ENCODE peak calls at places on chromosomes 11 and 22, in six cellular contexts. N, L, B, G, P and Z are unnamed samples.

GRCh38 chr11:134949716-134950115 is 537.7 kb upstream of the B3GAT1 start:
- DNase-seq in G (no peak), B (no peak), L (no peak), P (no peak), N (no peak), Z (no peak)

GRCh38 chr22:43342347-43343261 is 568 bp downstream of the SCUBE1 start:
- DNase-seq in P (no peak), L (no peak), G (no peak), N (no peak), B (no peak), Z (no peak)

GRCh38 chr11:85809881-85810280 is 1.1 kb downstream of the SYTL2 start:
- DNase-seq in G (no peak), L (peak; percentile 32), N (no peak), P (no peak), B (no peak), Z (no peak)

GRCh38 chr11:21814169-21814568 is 378.7 kb upstream of the ANO5 start:
- DNase-seq in N (no peak), B (no peak), G (no peak), L (peak; percentile 46), P (peak; percentile 18), Z (no peak)

GRCh38 chr11:70085815-70086769 is 8.0 kb downstream of the ANO1 start:
- DNase-seq in P (no peak), N (no peak), L (no peak), G (no peak), B (no peak), Z (no peak)

GRCh38 chr11:9568854-9569587 is 4.4 kb upstream of the WEE1 start:
- DNase-seq in G (peak; percentile 61), P (peak; percentile 96), B (peak; percentile 91), N (no peak), L (peak; percentile 90), Z (peak; percentile 77)

GRCh38 chr11:45881708-45882368 is 3.6 kb upstream of the MAPK8IP1 start:
- DNase-seq in N (no peak), P (no peak), L (no peak), B (no peak), G (no peak), Z (no peak)

GRCh38 chr22:29817724-29818123 is 20.4 kb downstream of the ASCC2 start:
- DNase-seq in P (no peak), N (no peak), G (no peak), B (peak; percentile 3), L (no peak), Z (no peak)

GRCh38 chr22:37020192-37020479 is 594 bp downstream of the MPST start:
- DNase-seq in N (no peak), L (peak; percentile 61), G (no peak), B (no peak), P (peak; percentile 35), Z (no peak)

GRCh38 chr11:68009391-68010000 is 631 bp upstream of the ALDH3B1 start:
- DNase-seq in N (no peak), B (no peak), L (peak; percentile 76), G (no peak), P (peak; percentile 86), Z (no peak)

GRCh38 chr11:109857637-109858036 is 235.6 kb upstream of the ZC3H12C start:
- DNase-seq in N (no peak), P (no peak), L (no peak), G (no peak), B (no peak), Z (no peak)

GRCh38 chr11:15910761-15911160 is 445.6 kb downstream of the SOX6 start:
- DNase-seq in N (no peak), B (no peak), L (no peak), G (no peak), P (no peak), Z (no peak)

GRCh38 chr11:116605543-116605942 is 167.2 kb downstream of the BUD13 start:
- DNase-seq in G (no peak), N (peak; percentile 58), P (peak; percentile 47), L (peak; percentile 35), B (no peak), Z (no peak)

GRCh38 chr11:117900144-117900651 is 23.7 kb upstream of the FXYD6 start:
- DNase-seq in L (no peak), B (no peak), N (no peak), P (no peak), G (no peak), Z (no peak)

GRCh38 chr22:24027389-24027980 is 16.4 kb downstream of the CABIN1 start:
- DNase-seq in P (peak; percentile 68), L (no peak), G (no peak), B (no peak), N (no peak), Z (no peak)

GRCh38 chr11:116162541-116163230 is 610.1 kb downstream of the BUD13 start:
- DNase-seq in G (no peak), L (no peak), N (no peak), B (no peak), P (no peak), Z (no peak)

GRCh38 chr11:94954753-94955152 is 18.6 kb downstream of the CWC15 start:
- DNase-seq in G (no peak), B (no peak), P (no peak), L (no peak), N (no peak), Z (no peak)

GRCh38 chr22:50505776-50506610 is 1.5 kb downstream of the LMF2 start:
- DNase-seq in B (no peak), L (no peak), G (peak; percentile 57), N (no peak), P (no peak), Z (no peak)

GRCh38 chr11:8221025-8221723 is 42.5 kb downstream of the LMO1 start:
- DNase-seq in L (no peak), G (peak; percentile 20), P (no peak), N (no peak), B (no peak), Z (no peak)

GRCh38 chr11:88266157-88266556 is 71.4 kb downstream of the CTSC start:
- DNase-seq in P (no peak), B (no peak), L (no peak), N (no peak), G (no peak), Z (no peak)

GRCh38 chr11:130782361-130783221 is 133.7 kb downstream of the SNX19 start:
- DNase-seq in G (no peak), N (no peak), B (no peak), L (no peak), P (peak; percentile 34), Z (no peak)

GRCh38 chr11:106281455-106282173 is 204.2 kb downstream of the AASDHPPT start:
- DNase-seq in B (peak; percentile 53), P (peak; percentile 3), L (peak; percentile 34), N (no peak), G (no peak), Z (peak; percentile 55)

GRCh38 chr11:125180413-125181305 is 16.1 kb downstream of the PKNOX2 start:
- DNase-seq in L (no peak), B (no peak), G (no peak), N (no peak), P (no peak), Z (no peak)

GRCh38 chr22:30267382-30268302 is 991 bp upstream of the OSM start:
- DNase-seq in B (no peak), L (no peak), G (peak; percentile 67), N (no peak), P (no peak), Z (no peak)

GRCh38 chr22:26564181-26564580 is 25.8 kb downstream of the TPST2 start:
- DNase-seq in P (no peak), L (no peak), N (no peak), G (no peak), B (no peak), Z (no peak)